ENCODE peak calls at places on chromosomes 16 and 17, in five cellular contexts. One of them, this sample, is unnamed.

GRCh38 chr17:78172284-78173024 is 4.1 kb downstream of the SYNGR2 start:
- DNase-seq in DND-41: peak
- DNase-seq in astrocyte: no peak
- DNase-seq in A549: no peak
- DNase-seq in PC-3: no peak
- DNase-seq in this sample: no peak

GRCh38 chr17:27856676-27857429 is 36.3 kb downstream of the LYRM9 start:
- DNase-seq in DND-41: no peak
- DNase-seq in astrocyte: no peak
- DNase-seq in A549: no peak
- DNase-seq in PC-3: no peak
- DNase-seq in this sample: no peak

GRCh38 chr16:76118344-76118743 is 158.9 kb upstream of the CNTNAP4 start:
- DNase-seq in DND-41: no peak
- DNase-seq in astrocyte: no peak
- DNase-seq in A549: no peak
- DNase-seq in PC-3: no peak
- DNase-seq in this sample: no peak

GRCh38 chr17:11899494-11899893 is 97.8 kb downstream of the ZNF18 start:
- DNase-seq in DND-41: no peak
- DNase-seq in astrocyte: no peak
- DNase-seq in A549: no peak
- DNase-seq in PC-3: peak
- DNase-seq in this sample: no peak

GRCh38 chr16:1781758-1782407 is 488 bp downstream of the SPSB3 start:
- DNase-seq in DND-41: peak
- DNase-seq in astrocyte: no peak
- DNase-seq in A549: peak
- DNase-seq in PC-3: no peak
- DNase-seq in this sample: no peak

GRCh38 chr17:61504697-61505096 is 52.5 kb downstream of the TBX4 start:
- DNase-seq in DND-41: no peak
- DNase-seq in astrocyte: peak
- DNase-seq in A549: peak
- DNase-seq in PC-3: peak
- DNase-seq in this sample: peak

GRCh38 chr17:42078396-42079042 is 19.8 kb downstream of the ZNF385C start:
- DNase-seq in DND-41: no peak
- DNase-seq in astrocyte: no peak
- DNase-seq in A549: no peak
- DNase-seq in PC-3: no peak
- DNase-seq in this sample: no peak

GRCh38 chr16:27464663-27465482 is 62.9 kb downstream of the IL21R start:
- DNase-seq in DND-41: no peak
- DNase-seq in astrocyte: no peak
- DNase-seq in A549: no peak
- DNase-seq in PC-3: no peak
- DNase-seq in this sample: no peak

GRCh38 chr17:50465171-50465570 is 3.5 kb downstream of the CHAD start:
- DNase-seq in DND-41: no peak
- DNase-seq in astrocyte: no peak
- DNase-seq in A549: no peak
- DNase-seq in PC-3: no peak
- DNase-seq in this sample: no peak

GRCh38 chr17:64778367-64779290 is 116.5 kb upstream of the SMURF2 start:
- DNase-seq in DND-41: no peak
- DNase-seq in astrocyte: no peak
- DNase-seq in A549: no peak
- DNase-seq in PC-3: peak
- DNase-seq in this sample: no peak

GRCh38 chr17:39244600-39245570 is 19.1 kb upstream of the STAC2 start:
- DNase-seq in DND-41: peak
- DNase-seq in astrocyte: peak
- DNase-seq in A549: peak
- DNase-seq in PC-3: peak
- DNase-seq in this sample: peak

GRCh38 chr17:11981862-11982261 is 15.4 kb downstream of the ZNF18 start:
- DNase-seq in DND-41: no peak
- DNase-seq in astrocyte: no peak
- DNase-seq in A549: no peak
- DNase-seq in PC-3: no peak
- DNase-seq in this sample: no peak

GRCh38 chr16:57871457-57871856 is 69.2 kb upstream of the KIFC3 start:
- DNase-seq in DND-41: no peak
- DNase-seq in astrocyte: peak
- DNase-seq in A549: peak
- DNase-seq in PC-3: peak
- DNase-seq in this sample: peak

GRCh38 chr17:81427446-81428120 is 32.3 kb downstream of the BAHCC1 start:
- DNase-seq in DND-41: peak
- DNase-seq in astrocyte: no peak
- DNase-seq in A549: no peak
- DNase-seq in PC-3: no peak
- DNase-seq in this sample: no peak

GRCh38 chr16:1809281-1809801 is 15.8 kb upstream of the IGFALS start:
- DNase-seq in DND-41: no peak
- DNase-seq in astrocyte: no peak
- DNase-seq in A549: no peak
- DNase-seq in PC-3: no peak
- DNase-seq in this sample: no peak

GRCh38 chr16:65099607-65100006 is 22.3 kb downstream of the CDH11 start:
- DNase-seq in DND-41: no peak
- DNase-seq in astrocyte: no peak
- DNase-seq in A549: no peak
- DNase-seq in PC-3: no peak
- DNase-seq in this sample: no peak

DNA sequence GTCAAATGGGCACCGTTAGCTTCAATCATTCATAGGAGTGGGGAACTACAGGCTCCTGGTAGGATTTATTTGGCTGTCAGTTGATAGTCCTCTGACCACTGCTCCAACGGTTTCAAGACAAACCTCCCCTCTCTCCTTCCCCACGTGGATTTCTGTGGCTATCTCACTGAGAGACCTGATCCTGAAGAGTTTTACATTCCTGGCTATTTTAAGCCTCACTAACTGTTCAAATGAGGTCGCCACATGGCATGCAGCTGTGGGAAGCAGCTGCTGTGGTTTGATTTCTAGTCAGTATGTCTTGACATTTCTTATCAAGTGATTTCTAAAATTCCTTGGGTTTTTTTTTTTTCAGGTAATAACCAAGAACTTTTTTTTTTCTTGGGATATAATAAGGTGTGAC is 38.3 kb downstream of the CDK5R1 start:
- DNase-seq in DND-41: no peak
- DNase-seq in astrocyte: peak
- DNase-seq in A549: no peak
- DNase-seq in PC-3: no peak
- DNase-seq in this sample: peak
- TF ChIP-seq CTCF in DND-41: no peak
- TF ChIP-seq CTCF in astrocyte: no peak
- TF ChIP-seq CTCF in A549: no peak
- TF ChIP-seq CTCF in PC-3: no peak
- TF ChIP-seq CTCF in this sample: no peak

DNA sequence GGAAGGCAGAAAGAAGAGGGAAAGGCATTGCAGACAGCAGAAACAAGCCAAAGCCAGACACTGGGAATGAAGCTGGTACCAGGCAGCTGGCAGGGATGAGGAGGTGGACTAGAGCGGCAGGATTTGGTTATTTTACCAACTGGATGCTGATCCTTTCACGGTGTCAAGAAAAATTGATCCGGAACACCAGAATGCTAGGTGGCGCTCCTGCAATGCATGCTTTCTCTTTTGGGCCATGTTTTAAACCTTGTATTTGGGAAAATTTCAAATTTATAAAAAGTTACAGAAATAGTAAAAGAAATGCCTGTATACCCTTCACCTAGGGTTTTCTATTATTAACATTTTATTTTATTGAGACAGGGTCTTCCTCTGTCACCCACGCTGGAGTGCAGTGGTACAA is 224.7 kb downstream of the SOX9 start:
- DNase-seq in DND-41: no peak
- DNase-seq in astrocyte: no peak
- DNase-seq in A549: no peak
- DNase-seq in PC-3: no peak
- DNase-seq in this sample: no peak
- TF ChIP-seq CTCF in DND-41: no peak
- TF ChIP-seq CTCF in astrocyte: no peak
- TF ChIP-seq CTCF in A549: peak
- TF ChIP-seq CTCF in PC-3: no peak
- TF ChIP-seq CTCF in this sample: peak

GRCh38 chr16:70685938-70686375 is at the start of gene MTSS2:
- DNase-seq in DND-41: peak
- DNase-seq in astrocyte: peak
- DNase-seq in A549: peak
- DNase-seq in PC-3: peak
- DNase-seq in this sample: peak
- TF ChIP-seq CTCF in DND-41: no peak
- TF ChIP-seq CTCF in astrocyte: no peak
- TF ChIP-seq CTCF in A549: no peak
- TF ChIP-seq CTCF in PC-3: no peak
- TF ChIP-seq CTCF in this sample: no peak

GRCh38 chr16:74651841-74652240 is 14.8 kb downstream of the RFWD3 start:
- DNase-seq in DND-41: no peak
- DNase-seq in astrocyte: no peak
- DNase-seq in A549: no peak
- DNase-seq in PC-3: peak
- DNase-seq in this sample: no peak

GRCh38 chr16:74652249-74652648 is 14.4 kb downstream of the RFWD3 start:
- DNase-seq in DND-41: no peak
- DNase-seq in astrocyte: no peak
- DNase-seq in A549: no peak
- DNase-seq in PC-3: no peak
- DNase-seq in this sample: no peak

GRCh38 chr16:74654536-74654935 is 12.1 kb downstream of the RFWD3 start:
- DNase-seq in DND-41: no peak
- DNase-seq in astrocyte: no peak
- DNase-seq in A549: no peak
- DNase-seq in PC-3: no peak
- DNase-seq in this sample: no peak

DNA sequence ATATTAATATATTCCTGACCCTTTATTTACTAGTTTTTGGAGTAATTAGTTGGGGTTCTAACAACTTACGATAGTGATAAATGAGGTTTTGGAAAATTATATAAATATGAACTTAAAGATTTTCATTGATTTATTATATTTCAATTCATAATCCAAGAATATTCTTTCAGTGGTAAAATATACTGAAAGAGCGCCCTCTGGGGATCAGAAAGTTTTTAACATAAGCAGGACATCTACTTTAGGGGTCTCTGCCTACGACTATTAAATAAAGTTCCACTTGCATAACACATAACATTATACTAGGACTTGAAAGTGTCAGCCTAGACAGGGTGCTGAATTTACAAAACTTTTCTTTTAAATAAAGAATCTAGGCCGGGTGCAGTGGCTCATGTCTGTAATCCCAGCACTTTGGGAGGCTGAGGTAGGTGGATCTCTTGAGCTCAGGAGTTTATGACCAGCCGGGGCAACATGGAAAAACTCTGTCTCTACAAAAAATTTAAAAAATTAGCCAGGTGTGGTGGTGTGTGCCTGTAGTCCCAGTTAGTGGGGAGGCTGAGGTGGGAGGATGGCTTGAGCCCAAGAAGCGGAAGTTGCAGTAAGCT is 15.6 kb downstream of the RFWD3 start:
- DNase-seq in DND-41: no peak
- DNase-seq in astrocyte: no peak
- DNase-seq in A549: peak
- DNase-seq in PC-3: peak
- DNase-seq in this sample: no peak
- TF ChIP-seq CTCF in DND-41: peak
- TF ChIP-seq CTCF in astrocyte: peak
- TF ChIP-seq CTCF in A549: peak
- TF ChIP-seq CTCF in PC-3: peak
- TF ChIP-seq CTCF in this sample: peak

GRCh38 chr16:88505405-88506082 is 52.5 kb downstream of the ZFPM1 start:
- DNase-seq in DND-41: peak
- DNase-seq in astrocyte: no peak
- DNase-seq in A549: peak
- DNase-seq in PC-3: peak
- DNase-seq in this sample: no peak
- TF ChIP-seq CTCF in DND-41: no peak
- TF ChIP-seq CTCF in astrocyte: no peak
- TF ChIP-seq CTCF in A549: peak
- TF ChIP-seq CTCF in PC-3: peak
- TF ChIP-seq CTCF in this sample: peak